ENCODE peak calls at places on chromosomes 5 and 9, in four cellular contexts. U, B, T and E are unnamed samples.

GRCh38 chr9:88197016-88197415 is 58.7 kb upstream of the SPATA31C2 start:
- DNase-seq in U (no peak), B (no peak), T (no peak), E (no peak)

GRCh38 chr5:173968154-173968553 is 20.8 kb upstream of the C5orf47 start:
- DNase-seq in B (no peak), U (no peak), T (no peak), E (no peak)

GRCh38 chr9:79471577-79472543 is 99.9 kb upstream of the TLE4 start:
- DNase-seq in U (no peak), T (no peak), B (no peak), E (peak)

GRCh38 chr5:121982500-121983261 is 20.9 kb downstream of the SRFBP1 start:
- DNase-seq in T (no peak), B (no peak), U (no peak), E (no peak)

GRCh38 chr9:98222885-98223640 is 30.6 kb upstream of the CORO2A start:
- DNase-seq in T (peak), U (peak), B (no peak), E (no peak)

GRCh38 chr5:65327582-65327981 is 154.1 kb downstream of the ADAMTS6 start:
- DNase-seq in T (peak), U (no peak), B (no peak), E (no peak)

GRCh38 chr5:56685503-56686217 is 129.7 kb upstream of the MAP3K1 start:
- DNase-seq in B (no peak), T (no peak), U (no peak), E (no peak)

GRCh38 chr9:28774433-28775029 is 1201.2 kb upstream of the C9orf72 start:
- DNase-seq in U (no peak), T (no peak), B (no peak), E (no peak)

GRCh38 chr5:155270737-155271136 is 257.2 kb downstream of the KIF4B start:
- DNase-seq in U (no peak), B (no peak), T (no peak), E (no peak)

GRCh38 chr5:89047591-89047990 is 164.6 kb upstream of the MEF2C start:
- DNase-seq in T (no peak), U (no peak), B (no peak), E (no peak)

GRCh38 chr9:96249746-96250145 is 52.2 kb downstream of the HSD17B3 start:
- DNase-seq in T (no peak), B (no peak), U (no peak), E (no peak)

GRCh38 chr5:171431251-171431777 is 11.9 kb downstream of the FGF18 start:
- DNase-seq in U (no peak), T (no peak), B (no peak), E (no peak)

GRCh38 chr9:126975327-126976059 is 60.9 kb downstream of the RALGPS1 start:
- DNase-seq in B (no peak), U (no peak), T (no peak), E (no peak)

GRCh38 chr5:54993318-54993717 is 7.9 kb upstream of the ESM1 start:
- DNase-seq in B (no peak), T (no peak), U (no peak), E (no peak)

GRCh38 chr9:136847065-136847826 is 2.0 kb upstream of the PHPT1 start:
- DNase-seq in T (no peak), B (no peak), U (no peak), E (peak)

GRCh38 chr9:132411091-132411508 is 1.1 kb downstream of the CFAP77 start:
- DNase-seq in B (peak), T (no peak), U (no peak), E (no peak)

GRCh38 chr5:122169350-122170103 is 40.2 kb downstream of the ZNF474 start:
- DNase-seq in U (no peak), B (no peak), T (no peak), E (no peak)

GRCh38 chr5:54361683-54362411 is 51.5 kb upstream of the ARL15 start:
- DNase-seq in B (no peak), T (no peak), U (no peak), E (no peak)

GRCh38 chr5:139422307-139422893 is 16.9 kb downstream of the DNAJC18 start:
- DNase-seq in U (peak), B (no peak), T (peak), E (no peak)

GRCh38 chr5:82975396-82975795 is 101.8 kb downstream of the TMEM167A start:
- DNase-seq in T (no peak), B (no peak), U (no peak), E (no peak)

GRCh38 chr9:89359018-89359417 is 40.7 kb downstream of the SECISBP2 start:
- DNase-seq in B (no peak), U (no peak), T (no peak), E (no peak)

GRCh38 chr9:135563039-135563476 is 1.5 kb downstream of the PAEP start:
- DNase-seq in T (no peak), U (no peak), B (no peak), E (no peak)

GRCh38 chr5:138141734-138142133 is 2.5 kb upstream of the NME5 start:
- DNase-seq in T (no peak), B (no peak), U (no peak), E (no peak)

GRCh38 chr5:74767579-74767913 is 497 bp downstream of the NSA2 start:
- DNase-seq in T (no peak), B (no peak), U (no peak), E (no peak)

GRCh38 chr5:128615578-128615977 is 77.5 kb upstream of the FBN2 start:
- DNase-seq in U (no peak), B (no peak), T (no peak), E (no peak)

GRCh38 chr9:68507098-68507795 is 33.4 kb downstream of the TMEM252 start:
- DNase-seq in B (no peak), T (no peak), U (no peak), E (no peak)

GRCh38 chr5:37704406-37704805 is 135.4 kb downstream of the GDNF start:
- DNase-seq in T (no peak), B (no peak), U (no peak), E (no peak)

DNA sequence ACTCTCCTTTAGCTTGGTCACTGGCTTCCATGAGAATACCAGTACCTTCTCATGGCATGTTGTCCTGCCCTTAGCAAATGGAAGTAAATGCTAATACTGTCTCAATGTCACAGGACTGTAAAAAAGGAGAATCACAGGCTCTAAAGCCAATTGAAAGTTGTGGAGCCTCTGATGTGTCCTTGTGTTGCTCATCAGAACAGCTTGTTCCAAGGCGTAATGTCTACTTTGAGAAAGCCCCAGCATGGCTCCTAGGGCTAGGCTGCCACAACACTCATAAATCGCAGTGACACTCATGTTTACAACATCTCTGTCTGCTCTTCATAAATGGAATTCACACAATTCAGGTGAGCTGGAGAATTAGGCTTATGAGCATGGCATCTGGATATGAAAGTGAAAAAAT is 94.9 kb downstream of the ACTL7B start:
- DNase-seq in B (no peak), T (no peak), U (no peak), E (no peak)
- TF ChIP-seq CTCF in B (no peak), T (no peak), U (no peak), E (no peak)

DNA sequence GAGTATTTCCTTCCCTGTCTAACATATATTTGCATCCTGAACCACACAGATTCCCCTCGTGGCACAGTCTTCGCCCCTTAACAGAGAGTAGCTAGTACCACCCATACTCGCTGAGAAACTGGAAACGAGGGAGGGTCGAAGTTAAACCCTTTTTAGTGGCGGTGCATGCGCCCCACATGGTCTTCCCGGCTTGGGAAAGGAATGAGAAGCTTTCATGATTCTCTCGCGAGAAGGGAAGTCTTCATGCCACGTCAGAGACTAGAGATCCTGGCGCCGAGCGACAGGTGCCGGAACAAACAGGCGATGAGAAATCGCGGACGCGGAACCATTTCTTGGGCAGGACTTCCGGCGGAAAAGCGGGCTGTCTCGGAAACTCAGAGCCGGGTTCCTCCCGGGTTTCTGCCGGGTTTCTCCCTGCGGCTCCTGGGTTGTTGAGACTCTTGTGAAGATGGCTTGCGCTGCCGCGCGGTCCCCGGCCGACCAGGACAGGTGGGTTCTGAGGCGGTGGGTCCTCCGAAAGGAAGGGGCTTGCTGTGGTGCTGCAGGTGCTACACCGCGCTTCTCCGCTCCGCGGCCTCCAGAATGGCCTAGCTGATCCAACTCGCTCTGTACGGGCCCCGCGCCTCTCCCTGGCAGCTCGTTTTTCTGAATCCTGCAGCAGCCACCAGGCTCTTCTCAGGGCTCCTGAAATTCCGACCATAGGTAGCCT is at the start of gene SRP19:
- DNase-seq in B (peak), T (peak), U (peak), E (peak)
- TF ChIP-seq CTCF in B (no peak), T (no peak), U (no peak), E (no peak)

GRCh38 chr5:36688722-36689121 is 82.3 kb downstream of the SLC1A3 start:
- DNase-seq in U (no peak), B (no peak), T (no peak), E (no peak)
- TF ChIP-seq CTCF in U (peak), B (no peak), T (peak), E (peak)

DNA sequence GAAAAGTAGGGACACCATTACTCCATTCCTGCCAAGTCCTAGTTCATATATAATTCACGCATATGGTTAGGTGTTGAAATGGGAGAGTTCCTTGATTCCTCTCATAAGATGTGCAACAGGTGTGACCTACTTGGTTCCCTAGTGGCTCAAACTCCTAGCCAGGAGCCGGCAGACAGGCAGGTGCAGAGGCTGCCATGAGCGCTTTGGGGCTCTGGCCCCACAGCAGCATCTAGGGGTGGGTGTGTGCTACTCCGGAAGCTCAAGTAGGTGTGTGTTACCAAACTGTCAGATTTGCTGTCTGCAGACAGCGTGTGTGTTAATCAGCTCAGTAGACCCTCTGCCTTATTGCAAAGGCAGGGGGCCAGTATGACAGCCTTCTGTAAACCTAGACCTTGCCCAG is 1652.4 kb upstream of the ACO1 start:
- DNase-seq in B (no peak), T (no peak), U (no peak), E (no peak)
- TF ChIP-seq CTCF in B (no peak), T (no peak), U (no peak), E (no peak)

DNA sequence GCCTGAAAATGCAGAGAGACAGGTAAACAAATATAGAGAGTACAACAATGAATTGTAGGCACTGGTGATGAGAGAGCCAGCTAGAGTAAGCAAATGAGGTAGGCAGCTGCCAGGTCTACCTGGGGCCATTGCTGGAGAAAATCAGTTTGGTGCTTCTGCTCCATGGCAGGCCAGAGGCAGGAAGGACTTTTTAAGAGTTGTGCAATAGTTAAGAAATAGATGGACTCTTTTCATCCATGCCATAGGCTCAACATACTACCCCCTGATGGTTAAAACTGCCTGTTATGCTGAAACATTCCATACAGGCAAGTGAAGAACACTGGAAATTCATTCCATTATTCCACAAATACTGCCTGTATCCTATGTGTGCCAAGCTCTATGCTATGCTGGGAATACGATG is 86.5 kb upstream of the CCDC112 start:
- DNase-seq in U (no peak), T (no peak), B (no peak), E (no peak)
- TF ChIP-seq CTCF in U (no peak), T (no peak), B (no peak), E (no peak)

GRCh38 chr5:158378931-158379330 is 520.0 kb upstream of the CLINT1 start:
- DNase-seq in T (no peak), U (no peak), B (no peak), E (no peak)
- TF ChIP-seq CTCF in T (no peak), U (no peak), B (no peak), E (no peak)

GRCh38 chr5:133322743-133323142 is 270.9 kb downstream of the HSPA4 start:
- DNase-seq in U (no peak), T (no peak), B (no peak), E (no peak)
- TF ChIP-seq CTCF in U (no peak), T (no peak), B (no peak), E (no peak)

DNA sequence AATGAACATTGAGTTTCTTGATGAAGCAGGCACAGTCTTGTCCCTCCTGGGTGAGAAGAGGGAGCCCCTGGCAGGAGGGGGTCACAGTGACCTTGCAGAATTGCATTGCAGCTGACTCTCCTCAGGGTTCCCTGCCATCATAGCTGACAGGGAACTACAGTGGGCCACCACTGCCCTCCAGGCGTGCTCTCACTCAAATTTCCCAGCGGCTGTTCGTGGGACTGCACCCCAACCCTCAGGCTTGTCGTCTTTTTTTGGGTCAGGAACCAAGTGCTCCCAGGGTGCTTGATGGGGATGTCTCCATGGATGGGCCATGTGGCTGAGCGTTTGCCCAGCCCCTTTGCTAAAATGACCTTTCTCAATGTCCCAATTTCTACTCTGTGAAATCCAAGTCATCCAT is 215.8 kb downstream of the MELK start:
- DNase-seq in T (no peak), U (no peak), B (no peak), E (no peak)
- TF ChIP-seq CTCF in T (peak), U (peak), B (no peak), E (peak)